ENCODE peak calls at places on chromosome 9, in six cellular contexts. One of them, this sample, is unnamed.

GRCh38 chr9:31541626-31542025 is 842.8 kb upstream of the ACO1 start:
- DNase-seq in tibial nerve: no peak
- DNase-seq in GM12878: no peak
- DNase-seq in breast epithelium: no peak
- DNase-seq in HepG2: no peak
- DNase-seq in lower leg skin: no peak
- DNase-seq in this sample: no peak

GRCh38 chr9:125240649-125240999 is 519 bp downstream of the HSPA5 start:
- DNase-seq in tibial nerve: peak
- DNase-seq in GM12878: no peak
- DNase-seq in breast epithelium: peak
- DNase-seq in HepG2: peak
- DNase-seq in lower leg skin: no peak
- DNase-seq in this sample: peak

GRCh38 chr9:130895481-130896232 is 955 bp downstream of the QRFP start:
- DNase-seq in tibial nerve: no peak
- DNase-seq in GM12878: no peak
- DNase-seq in breast epithelium: no peak
- DNase-seq in HepG2: no peak
- DNase-seq in lower leg skin: no peak
- DNase-seq in this sample: no peak

GRCh38 chr9:92196909-92197308 is 81.7 kb upstream of the SPTLC1 start:
- DNase-seq in tibial nerve: no peak
- DNase-seq in GM12878: no peak
- DNase-seq in breast epithelium: no peak
- DNase-seq in HepG2: peak
- DNase-seq in lower leg skin: no peak
- DNase-seq in this sample: no peak

GRCh38 chr9:133979921-133980863 is 11.9 kb downstream of the VAV2 start:
- DNase-seq in tibial nerve: no peak
- DNase-seq in GM12878: no peak
- DNase-seq in breast epithelium: no peak
- DNase-seq in HepG2: no peak
- DNase-seq in lower leg skin: no peak
- DNase-seq in this sample: no peak

GRCh38 chr9:27470291-27470805 is 53.7 kb upstream of the IFNK start:
- DNase-seq in tibial nerve: no peak
- DNase-seq in GM12878: no peak
- DNase-seq in breast epithelium: no peak
- DNase-seq in HepG2: no peak
- DNase-seq in lower leg skin: no peak
- DNase-seq in this sample: no peak

GRCh38 chr9:91943876-91944470 is 6.1 kb downstream of the ROR2 start:
- DNase-seq in tibial nerve: no peak
- DNase-seq in GM12878: no peak
- DNase-seq in breast epithelium: no peak
- DNase-seq in HepG2: no peak
- DNase-seq in lower leg skin: no peak
- DNase-seq in this sample: no peak

GRCh38 chr9:126365780-126366179 is 39.2 kb downstream of the MVB12B start:
- DNase-seq in tibial nerve: no peak
- DNase-seq in GM12878: no peak
- DNase-seq in breast epithelium: no peak
- DNase-seq in HepG2: no peak
- DNase-seq in lower leg skin: peak
- DNase-seq in this sample: no peak

GRCh38 chr9:4573634-4574391 is 83.5 kb downstream of the SLC1A1 start:
- DNase-seq in tibial nerve: no peak
- DNase-seq in GM12878: no peak
- DNase-seq in breast epithelium: no peak
- DNase-seq in HepG2: no peak
- DNase-seq in lower leg skin: no peak
- DNase-seq in this sample: no peak

GRCh38 chr9:70588381-70588780 is 173.9 kb upstream of the KLF9 start:
- DNase-seq in tibial nerve: no peak
- DNase-seq in GM12878: no peak
- DNase-seq in breast epithelium: no peak
- DNase-seq in HepG2: no peak
- DNase-seq in lower leg skin: no peak
- DNase-seq in this sample: no peak

GRCh38 chr9:25677301-25678146 is 720 bp downstream of the TUSC1 start:
- DNase-seq in tibial nerve: peak
- DNase-seq in GM12878: no peak
- DNase-seq in breast epithelium: peak
- DNase-seq in HepG2: no peak
- DNase-seq in lower leg skin: peak
- DNase-seq in this sample: peak

GRCh38 chr9:122051401-122052346 is 41.4 kb downstream of the TTLL11 start:
- DNase-seq in tibial nerve: no peak
- DNase-seq in GM12878: peak
- DNase-seq in breast epithelium: no peak
- DNase-seq in HepG2: no peak
- DNase-seq in lower leg skin: no peak
- DNase-seq in this sample: peak

GRCh38 chr9:113886471-113886870 is 10.4 kb downstream of the ZNF618 start:
- DNase-seq in tibial nerve: no peak
- DNase-seq in GM12878: no peak
- DNase-seq in breast epithelium: no peak
- DNase-seq in HepG2: no peak
- DNase-seq in lower leg skin: no peak
- DNase-seq in this sample: peak

GRCh38 chr9:137115394-137116026 is 977 bp upstream of the DPP7 start:
- DNase-seq in tibial nerve: no peak
- DNase-seq in GM12878: no peak
- DNase-seq in breast epithelium: no peak
- DNase-seq in HepG2: no peak
- DNase-seq in lower leg skin: no peak
- DNase-seq in this sample: no peak

GRCh38 chr9:132768932-132769894 is 98.9 kb downstream of the GTF3C4 start:
- DNase-seq in tibial nerve: peak
- DNase-seq in GM12878: peak
- DNase-seq in breast epithelium: no peak
- DNase-seq in HepG2: peak
- DNase-seq in lower leg skin: peak
- DNase-seq in this sample: peak

GRCh38 chr9:83384214-83384613 is 154.0 kb downstream of the FRMD3 start:
- DNase-seq in tibial nerve: no peak
- DNase-seq in GM12878: no peak
- DNase-seq in breast epithelium: no peak
- DNase-seq in HepG2: no peak
- DNase-seq in lower leg skin: no peak
- DNase-seq in this sample: no peak

GRCh38 chr9:126366366-126367011 is 39.9 kb downstream of the MVB12B start:
- DNase-seq in tibial nerve: no peak
- DNase-seq in GM12878: no peak
- DNase-seq in breast epithelium: no peak
- DNase-seq in HepG2: no peak
- DNase-seq in lower leg skin: peak
- DNase-seq in this sample: no peak

GRCh38 chr9:116572095-116572748 is 114.9 kb upstream of the TRIM32 start:
- DNase-seq in tibial nerve: peak
- DNase-seq in GM12878: no peak
- DNase-seq in breast epithelium: peak
- DNase-seq in HepG2: peak
- DNase-seq in lower leg skin: peak
- DNase-seq in this sample: peak

GRCh38 chr9:37676411-37676830 is 25.7 kb downstream of the FRMPD1 start:
- DNase-seq in tibial nerve: no peak
- DNase-seq in GM12878: no peak
- DNase-seq in breast epithelium: no peak
- DNase-seq in HepG2: no peak
- DNase-seq in lower leg skin: no peak
- DNase-seq in this sample: no peak

GRCh38 chr9:37531699-37532098 is 44.5 kb downstream of the FBXO10 start:
- DNase-seq in tibial nerve: no peak
- DNase-seq in GM12878: peak
- DNase-seq in breast epithelium: no peak
- DNase-seq in HepG2: no peak
- DNase-seq in lower leg skin: no peak
- DNase-seq in this sample: no peak

GRCh38 chr9:134132208-134132870 is 3.5 kb upstream of the WDR5 start:
- DNase-seq in tibial nerve: no peak
- DNase-seq in GM12878: no peak
- DNase-seq in breast epithelium: no peak
- DNase-seq in HepG2: no peak
- DNase-seq in lower leg skin: no peak
- DNase-seq in this sample: no peak

GRCh38 chr9:95211028-95211427 is 106.5 kb downstream of the FANCC start:
- DNase-seq in tibial nerve: no peak
- DNase-seq in GM12878: no peak
- DNase-seq in breast epithelium: no peak
- DNase-seq in HepG2: no peak
- DNase-seq in lower leg skin: no peak
- DNase-seq in this sample: no peak

GRCh38 chr9:95218790-95219189 is 98.7 kb downstream of the FANCC start:
- DNase-seq in tibial nerve: no peak
- DNase-seq in GM12878: no peak
- DNase-seq in breast epithelium: no peak
- DNase-seq in HepG2: no peak
- DNase-seq in lower leg skin: no peak
- DNase-seq in this sample: no peak

GRCh38 chr9:95217936-95218335 is 99.6 kb downstream of the FANCC start:
- DNase-seq in tibial nerve: no peak
- DNase-seq in GM12878: no peak
- DNase-seq in breast epithelium: no peak
- DNase-seq in HepG2: no peak
- DNase-seq in lower leg skin: no peak
- DNase-seq in this sample: no peak

GRCh38 chr9:95213102-95213501 is 104.4 kb downstream of the FANCC start:
- DNase-seq in tibial nerve: no peak
- DNase-seq in GM12878: no peak
- DNase-seq in breast epithelium: no peak
- DNase-seq in HepG2: no peak
- DNase-seq in lower leg skin: no peak
- DNase-seq in this sample: no peak

GRCh38 chr9:95215368-95215898 is 102.1 kb downstream of the FANCC start:
- DNase-seq in tibial nerve: no peak
- DNase-seq in GM12878: no peak
- DNase-seq in breast epithelium: no peak
- DNase-seq in HepG2: no peak
- DNase-seq in lower leg skin: no peak
- DNase-seq in this sample: no peak
- TF ChIP-seq POLR2A in tibial nerve: no peak
- TF ChIP-seq POLR2A in GM12878: no peak
- TF ChIP-seq POLR2A in breast epithelium: no peak
- TF ChIP-seq POLR2A in HepG2: no peak
- TF ChIP-seq POLR2A in lower leg skin: no peak
- TF ChIP-seq POLR2A in this sample: no peak

GRCh38 chr9:88390371-88390990 is 2.2 kb downstream of the SPIN1 start:
- DNase-seq in tibial nerve: no peak
- DNase-seq in GM12878: no peak
- DNase-seq in breast epithelium: no peak
- DNase-seq in HepG2: no peak
- DNase-seq in lower leg skin: no peak
- DNase-seq in this sample: no peak

GRCh38 chr9:88387733-88388202 is 476 bp upstream of the SPIN1 start:
- DNase-seq in tibial nerve: no peak
- DNase-seq in GM12878: no peak
- DNase-seq in breast epithelium: peak
- DNase-seq in HepG2: peak
- DNase-seq in lower leg skin: peak
- DNase-seq in this sample: no peak

GRCh38 chr9:88388203-88388885 is at the start of gene SPIN1:
- DNase-seq in tibial nerve: peak
- DNase-seq in GM12878: no peak
- DNase-seq in breast epithelium: peak
- DNase-seq in HepG2: peak
- DNase-seq in lower leg skin: peak
- DNase-seq in this sample: peak

GRCh38 chr9:88387035-88387732 is 1.1 kb upstream of the SPIN1 start:
- DNase-seq in tibial nerve: no peak
- DNase-seq in GM12878: no peak
- DNase-seq in breast epithelium: no peak
- DNase-seq in HepG2: peak
- DNase-seq in lower leg skin: peak
- DNase-seq in this sample: peak

GRCh38 chr9:88388886-88389617 is 808 bp downstream of the SPIN1 start:
- DNase-seq in tibial nerve: no peak
- DNase-seq in GM12878: no peak
- DNase-seq in breast epithelium: no peak
- DNase-seq in HepG2: peak
- DNase-seq in lower leg skin: no peak
- DNase-seq in this sample: peak
- TF ChIP-seq POLR2A in tibial nerve: no peak
- TF ChIP-seq POLR2A in GM12878: peak
- TF ChIP-seq POLR2A in breast epithelium: no peak
- TF ChIP-seq POLR2A in HepG2: peak
- TF ChIP-seq POLR2A in lower leg skin: no peak
- TF ChIP-seq POLR2A in this sample: no peak

DNA sequence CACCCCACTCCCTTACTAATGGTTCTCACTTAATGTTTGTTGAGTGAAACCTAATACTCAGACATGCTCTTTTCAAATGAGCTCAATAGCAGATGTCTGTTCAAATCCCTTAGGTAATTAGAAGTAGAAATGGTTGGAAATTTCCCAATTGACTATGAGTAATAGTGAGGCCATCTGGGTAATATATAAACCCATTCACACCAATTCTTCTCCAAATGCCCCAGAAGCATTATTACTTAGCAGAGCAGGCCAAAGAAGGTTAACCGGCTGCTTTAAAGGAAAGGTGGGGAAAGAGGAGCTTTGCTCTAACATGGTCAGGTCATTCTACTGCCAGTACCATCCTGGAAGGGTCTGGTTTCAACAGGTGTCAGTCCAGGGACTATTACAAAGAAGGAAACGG is 119.5 kb upstream of the MTAP start:
- DNase-seq in tibial nerve: no peak
- DNase-seq in GM12878: no peak
- DNase-seq in breast epithelium: no peak
- DNase-seq in HepG2: no peak
- DNase-seq in lower leg skin: no peak
- DNase-seq in this sample: no peak
- TF ChIP-seq POLR2A in tibial nerve: no peak
- TF ChIP-seq POLR2A in GM12878: no peak
- TF ChIP-seq POLR2A in breast epithelium: no peak
- TF ChIP-seq POLR2A in HepG2: no peak
- TF ChIP-seq POLR2A in lower leg skin: no peak
- TF ChIP-seq POLR2A in this sample: no peak

DNA sequence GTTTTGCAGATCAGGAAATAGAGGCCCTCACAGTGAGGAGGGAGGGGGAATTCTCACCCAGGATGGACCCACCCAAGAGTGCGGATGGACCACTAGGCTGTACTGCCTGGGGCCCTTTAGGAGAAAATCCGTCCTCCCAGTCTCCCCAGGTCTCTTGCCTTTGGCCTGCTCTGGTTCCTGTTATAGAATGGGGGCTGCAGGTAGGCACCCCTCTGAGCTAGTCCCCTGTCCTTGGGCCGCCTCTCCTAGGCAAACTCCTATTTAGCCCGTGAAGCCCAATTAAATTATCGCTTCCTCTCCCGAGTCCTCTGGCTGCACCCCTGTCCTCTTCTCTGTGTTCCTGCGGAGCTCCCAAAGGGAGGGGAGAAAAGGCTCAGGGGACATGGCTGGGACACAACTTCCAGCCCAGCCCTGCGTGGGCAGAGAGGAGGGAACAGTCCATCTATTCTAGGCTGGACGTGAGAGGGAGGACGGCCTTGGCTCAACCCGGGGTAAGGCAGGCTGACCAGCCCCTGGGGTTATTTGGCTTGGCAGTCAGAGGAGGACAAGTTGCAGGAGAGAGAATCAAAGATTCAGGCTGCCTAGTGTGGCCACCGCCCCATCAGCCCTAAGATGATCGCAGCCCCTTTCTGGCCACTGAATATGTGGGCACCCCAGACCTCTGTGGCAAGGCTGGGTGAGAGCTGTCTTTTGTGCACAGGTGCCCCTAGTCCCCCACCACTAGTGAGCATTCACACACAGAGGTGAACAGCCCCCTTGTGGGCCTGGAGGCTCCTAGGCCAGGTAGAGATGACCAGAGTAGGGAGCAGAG is 134.2 kb downstream of the C9orf50 start:
- DNase-seq in tibial nerve: peak
- DNase-seq in GM12878: no peak
- DNase-seq in breast epithelium: peak
- DNase-seq in HepG2: no peak
- DNase-seq in lower leg skin: peak
- DNase-seq in this sample: no peak
- TF ChIP-seq POLR2A in tibial nerve: peak
- TF ChIP-seq POLR2A in GM12878: no peak
- TF ChIP-seq POLR2A in breast epithelium: no peak
- TF ChIP-seq POLR2A in HepG2: no peak
- TF ChIP-seq POLR2A in lower leg skin: no peak
- TF ChIP-seq POLR2A in this sample: no peak